ENCODE peak calls at places on chromosomes 12 and 14, in six cellular contexts. Y is GM12878, S is stomach, N is HepG2, C is sigmoid colon, X is SK-N-SH. K is an unnamed sample. For H3K36me3 and H3K4me1, the result is how much of the 10 kb centered on the place peaks cover.

GRCh38 chr14:64715628-64716412 is 11.6 kb downstream of the PLEKHG3 start:
- DNase-seq in N (no peak), Y (no peak), S (peak), X (no peak), C (peak), K (no peak)

GRCh38 chr12:16609140-16609539 is 3.2 kb upstream of the LMO3 start:
- DNase-seq in X (no peak), Y (no peak), N (no peak), S (no peak), C (no peak), K (no peak)

GRCh38 chr14:72700338-72701231 is 193.3 kb downstream of the DPF3 start:
- DNase-seq in Y (no peak), C (no peak), X (no peak), N (no peak), S (no peak), K (no peak)

GRCh38 chr12:98618952-98619351 is 25.5 kb downstream of the SLC25A3 start:
- DNase-seq in Y (no peak), S (no peak), C (no peak), X (no peak), N (no peak), K (no peak)

GRCh38 chr14:58638231-58639205 is 756 bp downstream of the DACT1 start:
- DNase-seq in Y (no peak), X (peak), C (peak), S (no peak), N (no peak), K (peak)

GRCh38 chr12:122975790-122976647 is 975 bp downstream of the OGFOD2 start:
- DNase-seq in S (no peak), X (no peak), Y (no peak), C (no peak), N (no peak), K (no peak)

GRCh38 chr14:65850429-65851145 is 438.1 kb downstream of the FUT8 start:
- DNase-seq in Y (no peak), S (no peak), C (no peak), X (peak), N (no peak), K (peak)

GRCh38 chr14:79186523-79186922 is 1016.4 kb downstream of the NRXN3 start:
- DNase-seq in S (no peak), N (no peak), C (no peak), Y (no peak), X (no peak), K (no peak)

GRCh38 chr14:84874436-84874835 is 655.5 kb upstream of the FLRT2 start:
- DNase-seq in Y (no peak), S (no peak), C (no peak), N (no peak), X (no peak), K (no peak)

GRCh38 chr12:30515351-30515750 is 180.3 kb downstream of the IPO8 start:
- DNase-seq in S (no peak), Y (no peak), X (peak), N (peak), C (no peak), K (no peak)

GRCh38 chr14:50083467-50084337 is 32.7 kb downstream of the VCPKMT start:
- DNase-seq in N (no peak), X (no peak), S (no peak), C (no peak), Y (no peak), K (no peak)

GRCh38 chr14:71242237-71242748 is 335.0 kb downstream of the PCNX1 start:
- DNase-seq in S (no peak), N (no peak), C (no peak), X (peak), Y (no peak), K (no peak)

GRCh38 chr14:55698051-55698450 is 118.0 kb downstream of the KTN1 start:
- DNase-seq in X (no peak), C (no peak), S (no peak), Y (no peak), N (no peak), K (peak)

GRCh38 chr14:64806202-64806861 is 73.4 kb downstream of the SPTB start:
- DNase-seq in Y (no peak), C (peak), S (peak), X (no peak), N (peak), K (no peak)

GRCh38 chr14:99561827-99562226 is 42.2 kb downstream of the CCDC85C start:
- DNase-seq in N (no peak), S (no peak), Y (no peak), X (no peak), C (no peak), K (no peak)

GRCh38 chr14:25034803-25035681 is 14.9 kb downstream of the STXBP6 start:
- DNase-seq in N (peak), C (no peak), Y (no peak), S (no peak), X (no peak), K (no peak)

GRCh38 chr14:39576726-39577125 is 144.5 kb upstream of the FBXO33 start:
- DNase-seq in X (no peak), S (no peak), Y (no peak), N (no peak), C (no peak), K (no peak)

GRCh38 chr12:121811434-121812319 is 7.9 kb downstream of the SETD1B start:
- DNase-seq in X (peak), C (peak), Y (no peak), S (peak), N (peak), K (peak)

GRCh38 chr12:52155048-52155868 is 36.6 kb downstream of the KRT80 start:
- DNase-seq in S (no peak), Y (no peak), N (no peak), X (no peak), C (no peak), K (no peak)

GRCh38 chr14:30884925-30885324 is 10.6 kb downstream of the COCH start:
- DNase-seq in Y (no peak), S (no peak), C (no peak), X (no peak), N (no peak), K (no peak)

GRCh38 chr12:22250762-22251161 is 83.7 kb downstream of the ST8SIA1 start:
- DNase-seq in X (no peak), N (no peak), Y (no peak), C (no peak), S (no peak), K (no peak)

GRCh38 chr12:10214877-10215267 is 2.2 kb downstream of the GABARAPL1 start:
- DNase-seq in C (no peak), S (no peak), Y (no peak), N (no peak), X (no peak), K (no peak)

GRCh38 chr12:49054096-49054495 is 6.5 kb downstream of the KMT2D start:
- DNase-seq in C (no peak), Y (no peak), S (no peak), X (no peak), N (no peak), K (no peak)

GRCh38 chr12:44015333-44015941 is 179.6 kb downstream of the TMEM117 start:
- DNase-seq in Y (peak), C (no peak), N (peak), X (peak), S (no peak), K (no peak)

GRCh38 chr12:120247621-120248030 is 17.9 kb downstream of the PXN start:
- DNase-seq in N (no peak), Y (no peak), X (no peak), C (no peak), S (no peak), K (no peak)

GRCh38 chr14:25103820-25104219 is 53.9 kb upstream of the STXBP6 start:
- DNase-seq in N (no peak), X (no peak), C (no peak), S (no peak), Y (no peak), K (no peak)

GRCh38 chr12:72330291-72330690 is 58.1 kb downstream of the TRHDE start:
- DNase-seq in C (no peak), S (no peak), N (no peak), X (no peak), Y (no peak), K (no peak)

GRCh38 chr14:93619176-93619793 is 169.0 kb downstream of the PRIMA1 start:
- DNase-seq in C (no peak), Y (peak), S (peak), X (peak), N (peak), K (peak)

GRCh38 chr14:68229423-68229831 is 409.8 kb downstream of the RAD51B start:
- DNase-seq in S (no peak), Y (no peak), N (no peak), X (no peak), C (no peak), K (no peak)
- TF ChIP-seq EP300 in S (no peak), Y (no peak), N (no peak), X (no peak), C (no peak), K (no peak)

DNA sequence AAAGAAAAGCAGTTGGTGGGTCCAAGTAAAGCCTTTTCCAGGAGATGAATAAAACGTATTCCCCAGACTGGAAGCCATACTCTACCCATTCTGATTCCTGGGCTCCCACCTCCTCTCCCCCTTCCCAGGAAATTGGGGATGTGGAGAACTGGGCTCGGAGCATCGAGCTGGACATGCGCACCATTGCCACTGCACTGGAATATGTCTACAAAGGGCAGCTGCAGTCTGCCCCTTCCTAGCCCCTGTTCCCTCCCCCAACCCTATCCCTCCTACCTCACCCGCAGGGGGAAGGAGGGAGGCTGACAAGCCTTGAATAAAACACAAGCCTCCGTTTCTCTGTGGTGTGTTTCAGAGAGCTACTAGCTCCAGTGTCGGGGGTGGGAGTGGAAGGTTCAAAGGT is 822 bp upstream of the RDH5 start:
- DNase-seq in N (no peak), S (no peak), C (no peak), Y (no peak), X (no peak), K (no peak)
- H3K36me3 ChIP-seq in N (under half), S (under half), C (under half), Y (under half), X (under half), K (under half)

GRCh38 chr14:61703342-61704129 is 8.2 kb downstream of the HIF1A start:
- DNase-seq in N (no peak), S (no peak), C (no peak), Y (no peak), X (no peak), K (no peak)

GRCh38 chr14:61701946-61702345 is 6.6 kb downstream of the HIF1A start:
- DNase-seq in C (no peak), S (no peak), X (no peak), Y (no peak), N (no peak), K (no peak)

GRCh38 chr14:61699092-61699491 is 3.8 kb downstream of the HIF1A start:
- DNase-seq in Y (no peak), C (no peak), N (no peak), X (no peak), S (no peak), K (no peak)

GRCh38 chr14:61698216-61698980 is 3.1 kb downstream of the HIF1A start:
- DNase-seq in S (no peak), C (no peak), N (no peak), Y (no peak), X (no peak), K (no peak)

DNA sequence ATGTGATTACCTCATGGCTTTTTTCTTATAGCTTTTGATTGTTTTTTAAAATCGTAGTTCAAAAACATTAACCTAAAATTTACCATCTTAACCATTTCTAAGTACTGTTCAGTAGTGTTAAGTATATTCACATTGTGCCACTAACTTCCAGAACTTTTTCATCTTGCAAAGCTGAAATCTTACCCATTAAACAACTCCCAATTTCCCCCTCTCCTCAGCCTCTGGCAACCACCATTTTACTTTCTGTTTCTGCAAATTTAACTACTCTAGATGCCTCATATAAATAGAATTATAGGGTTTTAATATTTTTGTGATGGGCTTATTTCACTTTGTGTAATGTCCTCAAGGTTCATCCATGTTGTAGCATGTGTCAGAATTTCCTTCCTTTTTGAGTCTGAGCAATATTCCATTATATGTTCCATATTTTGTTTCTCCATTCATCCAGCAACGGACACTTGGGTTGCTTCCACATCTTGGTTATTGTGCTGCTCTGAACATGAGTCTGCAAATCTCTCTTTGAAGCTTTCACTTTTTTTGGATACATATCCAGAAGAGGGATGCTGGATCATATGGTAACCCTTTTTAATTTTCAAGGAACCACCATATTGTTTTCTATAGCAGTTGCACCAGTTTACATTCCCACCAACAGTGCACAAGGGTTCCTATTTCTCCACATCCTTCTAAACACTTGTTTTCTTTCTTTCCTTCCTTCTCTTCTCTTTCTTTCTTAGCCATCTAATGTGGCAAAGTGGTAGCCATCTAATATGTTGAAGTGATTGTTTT is 5.0 kb downstream of the HIF1A start:
- DNase-seq in X (no peak), C (no peak), N (no peak), Y (no peak), S (no peak), K (no peak)
- H3K4me1 ChIP-seq in X (under half), C (under half), N (half or more), Y (under half), S (half or more), K (under half)

DNA sequence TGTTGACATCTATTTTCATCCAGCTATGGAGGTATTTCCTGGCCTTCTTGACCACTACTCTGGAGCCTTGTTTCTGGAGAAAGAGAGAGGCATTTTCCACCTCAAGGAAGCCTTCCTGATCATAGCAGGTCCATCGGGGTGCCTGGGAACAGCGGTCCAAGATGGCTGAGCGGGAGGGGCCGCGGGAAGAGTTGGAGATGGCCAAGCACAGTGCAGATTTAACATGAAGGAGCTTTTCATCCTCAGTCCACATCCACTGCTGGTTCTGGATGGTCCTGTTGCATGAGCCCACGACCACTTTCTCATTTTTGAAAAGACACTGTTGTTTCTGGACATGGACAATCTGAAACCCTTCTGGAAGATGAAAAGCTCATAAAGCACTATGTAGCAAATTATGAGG is 1.5 kb downstream of the PTPRB start:
- DNase-seq in N (no peak), Y (no peak), S (no peak), C (no peak), X (no peak), K (no peak)
- TF ChIP-seq EP300 in N (no peak), Y (no peak), S (no peak), C (no peak), X (no peak), K (no peak)

DNA sequence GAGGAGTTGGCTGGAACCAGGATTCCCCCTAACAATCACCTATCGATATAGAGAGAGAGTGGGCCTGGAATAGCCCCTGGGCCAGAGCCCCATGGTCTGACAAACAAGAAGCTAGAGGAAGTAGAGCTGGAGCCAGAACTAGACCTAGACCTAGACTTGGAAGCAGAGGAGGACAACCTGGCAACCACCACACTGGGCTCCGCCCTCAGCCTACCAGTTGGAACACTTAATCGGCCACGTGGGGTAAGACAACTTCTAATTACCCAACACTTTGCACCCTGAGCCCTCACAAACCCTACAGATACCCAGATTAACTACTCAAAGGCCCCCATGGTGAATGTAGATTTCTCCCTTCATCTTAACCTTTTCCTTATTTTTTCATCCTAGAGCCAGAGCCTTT is 4.6 kb upstream of the PA2G4 start:
- DNase-seq in S (peak), N (no peak), X (no peak), Y (no peak), C (peak), K (no peak)
- H3K36me3 ChIP-seq in S (half or more), N (half or more), X (under half), Y (under half), C (under half), K (under half)

DNA sequence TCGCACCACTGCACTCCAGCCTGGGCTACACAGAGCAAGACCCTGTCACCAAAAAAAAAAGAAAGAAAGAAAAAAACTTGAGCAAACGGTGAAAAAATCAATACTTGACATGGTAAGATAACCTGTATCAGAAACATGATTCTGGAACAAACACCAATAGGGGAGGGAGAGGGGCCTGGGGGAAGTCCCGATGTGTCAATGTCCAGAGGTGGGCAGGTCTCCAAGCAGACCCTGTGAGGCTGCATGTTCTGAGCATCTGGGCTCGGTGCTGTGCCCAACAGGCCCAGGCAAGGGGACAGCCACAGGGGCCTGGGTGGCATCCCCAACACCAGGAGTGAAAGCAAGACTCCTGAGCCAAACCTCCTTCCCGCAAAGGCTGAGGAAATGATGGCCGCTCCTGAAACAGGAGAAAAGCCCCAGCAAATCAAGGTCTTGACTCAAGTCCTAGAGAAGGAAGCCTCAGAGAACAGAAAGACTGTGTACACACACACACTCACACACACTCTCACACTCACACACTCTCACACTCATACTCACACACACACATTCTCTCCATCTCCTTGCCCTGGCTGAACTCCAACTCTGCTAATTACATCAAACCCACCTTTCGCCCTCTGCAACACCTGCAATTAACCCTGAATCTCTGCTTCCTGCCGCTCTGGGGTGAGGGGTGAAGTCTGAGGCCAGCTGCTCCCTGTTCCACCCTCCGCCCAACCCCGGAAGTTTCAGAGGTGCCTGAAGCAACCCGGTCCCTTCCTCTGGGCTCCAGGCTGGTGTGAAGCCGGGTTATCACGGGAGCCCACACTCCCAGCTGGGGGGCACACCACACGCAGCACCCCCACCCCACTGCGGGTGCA is 20.4 kb downstream of the CCDC88C start:
- DNase-seq in X (no peak), N (no peak), Y (no peak), S (peak), C (no peak), K (peak)
- H3K4me1 ChIP-seq in X (under half), N (under half), Y (half or more), S (half or more), C (under half), K (half or more)

GRCh38 chr14:101626331-101626730 is 65.0 kb downstream of the DIO3 start:
- DNase-seq in N (no peak), C (no peak), S (no peak), X (no peak), Y (no peak), K (no peak)

GRCh38 chr14:101628975-101629374 is 67.7 kb downstream of the DIO3 start:
- DNase-seq in Y (no peak), C (no peak), X (peak), S (no peak), N (no peak), K (no peak)

GRCh38 chr14:101630056-101630960 is 69.0 kb downstream of the DIO3 start:
- DNase-seq in X (peak), S (no peak), C (no peak), N (no peak), Y (no peak), K (no peak)

GRCh38 chr14:101627913-101628257 is 66.6 kb downstream of the DIO3 start:
- DNase-seq in N (no peak), X (peak), Y (no peak), C (no peak), S (peak), K (no peak)

DNA sequence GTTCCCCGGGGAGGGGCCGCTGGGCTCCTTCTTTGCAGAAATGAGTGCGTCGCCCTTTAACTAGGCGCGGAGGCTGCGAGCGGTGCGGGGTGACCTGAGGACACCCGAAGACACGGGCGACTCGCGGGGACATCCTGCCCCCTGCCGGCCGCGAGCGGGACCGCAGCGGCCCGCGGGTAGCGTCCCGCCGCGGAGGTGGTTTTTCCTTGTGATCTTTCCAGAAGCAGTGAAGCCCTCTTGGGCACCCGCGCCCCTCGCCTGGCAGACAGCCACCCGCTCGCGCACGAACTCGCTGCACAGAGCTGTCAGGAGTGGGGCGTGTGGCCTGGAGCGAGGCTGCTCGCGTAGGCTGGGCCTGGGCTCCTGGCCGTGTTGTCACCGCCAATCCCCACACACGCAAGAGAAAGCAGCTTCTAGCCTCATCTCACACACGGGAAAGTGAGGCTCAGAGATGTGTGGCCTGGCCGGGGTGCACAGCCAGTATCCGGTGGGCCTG is 67.2 kb downstream of the DIO3 start:
- DNase-seq in Y (no peak), S (peak), N (peak), C (peak), X (peak), K (peak)
- TF ChIP-seq EP300 in Y (no peak), S (no peak), N (no peak), C (no peak), X (no peak), K (no peak)